ENCODE peak calls at places on chromosome 3, in nine cellular contexts. X is stimulated activated naive B cell treated with anti-CD40 and anti-IgM and Interleukin-4, amounts not matched to agents 10 μg/mL and 1 μg/mL and 100 μg/mL, for 72 hours; J is glutamatergic neuron; E is kidney; P is NCI-H1092 treated with DMSO at 0.1 percent for 48 hours; I is fibroblast of the conjunctiva; T is psoas muscle; H is occipital lobe; G is osteocyte. C is an unnamed sample.

GRCh38 chr3:45084820-45085816 is 59.0 kb downstream of the CLEC3B start:
- DNase-seq in X (no peak), G (no peak), E (no peak), P (no peak), H (no peak), I (peak), T (no peak), J (no peak), C (peak)

GRCh38 chr3:87260270-87260669 is 16.1 kb downstream of the POU1F1 start:
- DNase-seq in G (no peak), T (no peak), I (peak), X (no peak), E (no peak), P (peak), J (peak), H (no peak), C (peak)

GRCh38 chr3:8762607-8763377 is 6.6 kb downstream of the OXTR start:
- DNase-seq in H (no peak), X (no peak), T (no peak), J (no peak), P (no peak), E (no peak), I (no peak), G (peak), C (no peak)

GRCh38 chr3:186825294-186825821 is 17.2 kb upstream of the ADIPOQ start:
- DNase-seq in T (no peak), J (peak), E (peak), I (peak), X (peak), P (no peak), G (no peak), H (peak), C (peak)

GRCh38 chr3:127518456-127519081 is 72.0 kb downstream of the TPRA1 start:
- DNase-seq in I (no peak), T (no peak), E (no peak), P (no peak), H (no peak), X (no peak), G (no peak), J (no peak), C (no peak)

GRCh38 chr3:187012609-187013051 is 82.3 kb downstream of the ST6GAL1 start:
- DNase-seq in X (peak), P (peak), E (peak), H (no peak), I (no peak), G (peak), J (no peak), T (no peak), C (no peak)

GRCh38 chr3:154549391-154549790 is 119.4 kb upstream of the GPR149 start:
- DNase-seq in T (no peak), X (no peak), I (no peak), J (no peak), P (no peak), H (no peak), G (no peak), E (no peak), C (no peak)

GRCh38 chr3:140152851-140153640 is 218.1 kb downstream of the CLSTN2 start:
- DNase-seq in E (no peak), H (no peak), P (peak), X (no peak), T (peak), I (no peak), J (no peak), G (no peak), C (no peak)

GRCh38 chr3:144033235-144033579 is 61.6 kb downstream of the DIPK2A start:
- DNase-seq in P (no peak), J (no peak), X (no peak), E (no peak), H (no peak), I (no peak), G (no peak), T (no peak), C (peak)

GRCh38 chr3:117059054-117059989 is 349.7 kb downstream of the TUSC7 start:
- DNase-seq in P (peak), I (no peak), T (no peak), X (no peak), J (no peak), G (no peak), H (no peak), E (no peak), C (peak)

C was measured in A673.